ENCODE peak calls at places on chromosomes 13 and 19, in eight cellular contexts. W, R, Y, F, E, N, X and Q are unnamed samples.

GRCh38 chr13:21075303-21076264 is 14.2 kb upstream of the LATS2 start:
- ATAC-seq in W (no peak), R (peak), Y (no peak), F (peak), E (peak), N (peak), X (no peak), Q (peak)

GRCh38 chr19:10538204-10538603 is 5.5 kb upstream of the ATG4D start:
- ATAC-seq in W (no peak), R (no peak), Y (no peak), F (no peak), E (peak), N (no peak), X (no peak), Q (no peak)

GRCh38 chr19:3441986-3442329 is 38.4 kb downstream of the SMIM24 start:
- ATAC-seq in W (no peak), R (no peak), Y (no peak), F (no peak), E (no peak), N (no peak), X (no peak), Q (no peak)

GRCh38 chr13:46698015-46698414 is 98.9 kb downstream of the ESD start:
- ATAC-seq in W (no peak), R (no peak), Y (no peak), F (no peak), E (no peak), N (no peak), X (no peak), Q (peak)

GRCh38 chr13:28401303-28402056 is 93.4 kb downstream of the FLT1 start:
- ATAC-seq in W (peak), R (no peak), Y (no peak), F (peak), E (peak), N (no peak), X (no peak), Q (no peak)

GRCh38 chr19:41912899-41913475 is 15.3 kb downstream of the ERFL start:
- ATAC-seq in W (peak), R (peak), Y (peak), F (peak), E (peak), N (peak), X (peak), Q (no peak)

GRCh38 chr13:41179593-41180250 is 14.6 kb downstream of the KBTBD7 start:
- ATAC-seq in W (peak), R (no peak), Y (no peak), F (no peak), E (no peak), N (no peak), X (no peak), Q (no peak)

GRCh38 chr13:52868190-52868589 is 19.8 kb upstream of the PCDH8 start:
- ATAC-seq in W (no peak), R (no peak), Y (no peak), F (no peak), E (peak), N (no peak), X (no peak), Q (no peak)

GRCh38 chr19:6803036-6803404 is 30.5 kb downstream of the VAV1 start:
- ATAC-seq in W (no peak), R (no peak), Y (no peak), F (no peak), E (peak), N (no peak), X (no peak), Q (no peak)

GRCh38 chr19:31956771-31957170 is 388.6 kb upstream of the ZNF507 start:
- ATAC-seq in W (no peak), R (no peak), Y (no peak), F (no peak), E (no peak), N (no peak), X (no peak), Q (no peak)

GRCh38 chr13:21466527-21466926 is 7.4 kb upstream of the ZDHHC20 start:
- ATAC-seq in W (no peak), R (no peak), Y (no peak), F (no peak), E (no peak), N (peak), X (peak), Q (no peak)

GRCh38 chr19:45051929-45052579 is 13.2 kb downstream of the CLASRP start:
- ATAC-seq in W (no peak), R (no peak), Y (no peak), F (peak), E (peak), N (no peak), X (no peak), Q (no peak)

GRCh38 chr19:2798158-2798685 is 12.9 kb downstream of the THOP1 start:
- ATAC-seq in W (no peak), R (no peak), Y (no peak), F (no peak), E (no peak), N (no peak), X (no peak), Q (no peak)

GRCh38 chr13:107421028-107421427 is 794.3 kb downstream of the LIG4 start:
- ATAC-seq in W (no peak), R (no peak), Y (no peak), F (no peak), E (no peak), N (no peak), X (no peak), Q (no peak)

GRCh38 chr13:73499685-73500084 is 440.9 kb downstream of the KLF5 start:
- ATAC-seq in W (no peak), R (no peak), Y (no peak), F (no peak), E (no peak), N (no peak), X (no peak), Q (no peak)

GRCh38 chr19:38647368-38647965 is at the start of gene ACTN4:
- ATAC-seq in W (peak), R (peak), Y (peak), F (peak), E (peak), N (peak), X (peak), Q (peak)

GRCh38 chr19:6979341-6979740 is 41.9 kb downstream of the MBD3L2B start:
- ATAC-seq in W (no peak), R (no peak), Y (no peak), F (no peak), E (no peak), N (no peak), X (no peak), Q (no peak)

GRCh38 chr13:98203641-98204326 is 26.7 kb upstream of the RNF113B start:
- ATAC-seq in W (no peak), R (no peak), Y (no peak), F (no peak), E (no peak), N (no peak), X (no peak), Q (no peak)

GRCh38 chr13:50366488-50367174 is 351.4 kb downstream of the KCNRG start:
- ATAC-seq in W (no peak), R (no peak), Y (no peak), F (no peak), E (peak), N (no peak), X (no peak), Q (no peak)

GRCh38 chr19:42252365-42253244 is 2.3 kb downstream of the ERF start:
- ATAC-seq in W (peak), R (no peak), Y (no peak), F (no peak), E (no peak), N (no peak), X (no peak), Q (no peak)

GRCh38 chr19:2754659-2755447 is 15.0 kb upstream of the SLC39A3 start:
- ATAC-seq in W (no peak), R (no peak), Y (no peak), F (no peak), E (no peak), N (no peak), X (no peak), Q (no peak)

GRCh38 chr13:23558675-23559536 is 11.3 kb upstream of the TNFRSF19 start:
- ATAC-seq in W (peak), R (peak), Y (peak), F (peak), E (peak), N (no peak), X (peak), Q (peak)

GRCh38 chr13:110815471-110816204 is 99.2 kb downstream of the ANKRD10 start:
- ATAC-seq in W (no peak), R (no peak), Y (no peak), F (no peak), E (peak), N (no peak), X (no peak), Q (no peak)

GRCh38 chr13:46595136-46595917 is 42.4 kb downstream of the LRCH1 start:
- ATAC-seq in W (no peak), R (no peak), Y (no peak), F (no peak), E (peak), N (peak), X (no peak), Q (peak)

GRCh38 chr19:57099199-57099661 is 20.6 kb upstream of the USP29 start:
- ATAC-seq in W (peak), R (peak), Y (peak), F (peak), E (peak), N (peak), X (peak), Q (peak)

DNA sequence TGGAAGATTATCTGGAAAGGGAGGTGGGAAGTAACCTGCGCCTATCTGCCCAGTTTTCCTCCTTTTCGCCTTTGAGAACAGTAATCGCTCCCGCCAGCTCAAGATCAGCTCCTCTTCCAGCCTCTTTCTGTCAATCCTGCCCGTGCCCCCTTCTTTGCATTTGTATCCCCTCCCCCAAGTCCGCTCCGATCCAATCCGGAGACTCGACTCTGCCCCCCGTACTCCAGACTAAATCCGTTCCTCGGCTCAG is 327 bp upstream of the RAB4B start:
- ATAC-seq in W (no peak), R (no peak), Y (no peak), F (no peak), E (no peak), N (peak), X (no peak), Q (no peak)
- TF ChIP-seq POLR2AphosphoS5 in W (no peak), R (peak), Y (peak), F (no peak), E (peak), N (peak), X (no peak), Q (no peak)

GRCh38 chr19:13256918-13257317 is 106.7 kb downstream of the IER2 start:
- ATAC-seq in W (no peak), R (no peak), Y (no peak), F (no peak), E (no peak), N (no peak), X (no peak), Q (no peak)

GRCh38 chr19:13262450-13262849 is 112.2 kb downstream of the IER2 start:
- ATAC-seq in W (peak), R (peak), Y (peak), F (peak), E (peak), N (peak), X (no peak), Q (peak)

GRCh38 chr19:13255719-13256059 is 105.5 kb downstream of the IER2 start:
- ATAC-seq in W (no peak), R (no peak), Y (no peak), F (no peak), E (no peak), N (no peak), X (no peak), Q (no peak)

GRCh38 chr19:13255041-13255718 is 105.0 kb downstream of the IER2 start:
- ATAC-seq in W (no peak), R (no peak), Y (no peak), F (no peak), E (no peak), N (no peak), X (peak), Q (no peak)

DNA sequence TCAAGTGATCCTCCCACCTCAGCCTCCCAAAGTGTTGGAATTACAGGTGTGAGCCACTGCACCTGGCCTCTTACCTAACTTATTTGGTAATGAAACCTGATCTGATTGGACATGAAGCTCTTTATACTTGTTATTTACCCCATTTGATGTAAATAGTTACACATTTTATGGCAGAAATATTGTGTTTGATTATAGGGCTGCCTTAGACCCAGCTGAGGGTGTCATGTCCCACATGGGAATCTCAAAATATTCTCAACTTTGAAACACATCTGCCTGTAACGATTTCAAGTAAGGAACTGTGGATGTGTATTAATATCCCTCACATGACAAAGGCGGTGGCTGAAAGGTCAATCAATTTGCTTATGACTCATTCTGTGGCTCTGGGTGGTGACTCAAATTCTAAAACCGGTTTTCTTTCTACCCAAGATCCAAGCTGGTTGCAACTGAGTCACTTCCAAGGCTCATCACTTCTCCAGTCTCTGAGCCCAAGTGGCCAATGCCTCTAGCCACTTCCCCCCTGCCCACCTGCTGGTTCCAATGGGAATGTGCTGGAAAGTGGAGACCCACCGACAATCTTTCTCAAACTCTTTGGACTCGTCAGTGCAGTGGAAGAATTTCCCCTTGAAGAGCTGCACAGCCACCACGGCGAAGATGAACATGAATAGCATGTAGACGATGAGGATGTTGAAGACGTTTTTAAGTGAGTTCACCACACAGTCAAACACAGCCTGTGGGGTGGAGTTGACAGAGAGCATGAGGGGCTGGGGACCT is 110.9 kb downstream of the IER2 start:
- ATAC-seq in W (no peak), R (peak), Y (peak), F (peak), E (peak), N (no peak), X (no peak), Q (no peak)
- H3K27ac ChIP-seq in W (no peak), R (no peak), Y (peak), F (no peak), E (peak), N (no peak), X (no peak), Q (no peak)

GRCh38 chr19:29372921-29373797 is 152.6 kb upstream of the VSTM2B start:
- ATAC-seq in W (no peak), R (no peak), Y (no peak), F (no peak), E (no peak), N (no peak), X (no peak), Q (no peak)

GRCh38 chr19:29371766-29372415 is 153.9 kb upstream of the VSTM2B start:
- ATAC-seq in W (no peak), R (no peak), Y (no peak), F (peak), E (no peak), N (no peak), X (no peak), Q (no peak)

GRCh38 chr19:29370276-29370675 is 155.5 kb upstream of the VSTM2B start:
- ATAC-seq in W (no peak), R (no peak), Y (no peak), F (no peak), E (no peak), N (no peak), X (no peak), Q (no peak)

GRCh38 chr19:29375429-29376093 is 150.2 kb upstream of the VSTM2B start:
- ATAC-seq in W (no peak), R (no peak), Y (no peak), F (no peak), E (no peak), N (no peak), X (no peak), Q (no peak)

DNA sequence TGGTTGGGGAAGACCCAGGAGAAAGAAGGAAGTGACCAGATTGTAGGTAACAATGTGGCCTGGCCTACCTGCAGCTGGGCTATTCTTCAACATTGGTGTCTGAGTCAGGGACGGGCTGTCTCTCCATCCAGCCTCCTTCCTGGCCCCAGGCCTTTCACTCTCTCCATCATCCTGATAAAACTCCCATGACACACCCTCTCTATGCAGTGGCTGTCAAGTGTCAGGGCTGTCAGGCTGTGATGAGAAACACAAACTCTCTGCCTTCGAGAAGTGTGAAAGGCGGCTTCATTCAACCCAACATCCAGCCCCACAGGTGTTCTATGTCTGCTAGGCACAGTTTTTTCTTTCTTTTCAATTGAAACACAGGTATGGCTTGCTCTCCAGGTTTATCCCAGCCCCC is 153.3 kb upstream of the VSTM2B start:
- ATAC-seq in W (no peak), R (no peak), Y (no peak), F (no peak), E (no peak), N (no peak), X (no peak), Q (no peak)
- TF ChIP-seq POLR2AphosphoS5 in W (no peak), R (no peak), Y (no peak), F (no peak), E (no peak), N (no peak), X (no peak), Q (no peak)

GRCh38 chr13:30827578-30827925 is 78.5 kb upstream of the MEDAG start:
- ATAC-seq in W (no peak), R (no peak), Y (no peak), F (no peak), E (no peak), N (peak), X (no peak), Q (no peak)

GRCh38 chr13:30829788-30830637 is 76.1 kb upstream of the MEDAG start:
- ATAC-seq in W (no peak), R (no peak), Y (peak), F (no peak), E (no peak), N (no peak), X (no peak), Q (no peak)

GRCh38 chr13:30829145-30829544 is 76.9 kb upstream of the MEDAG start:
- ATAC-seq in W (no peak), R (no peak), Y (peak), F (no peak), E (no peak), N (no peak), X (no peak), Q (no peak)

GRCh38 chr13:30824651-30825050 is 81.4 kb upstream of the MEDAG start:
- ATAC-seq in W (no peak), R (no peak), Y (no peak), F (no peak), E (no peak), N (no peak), X (no peak), Q (no peak)

GRCh38 chr13:30826911-30827577 is 79.0 kb upstream of the MEDAG start:
- ATAC-seq in W (no peak), R (no peak), Y (no peak), F (no peak), E (no peak), N (peak), X (no peak), Q (no peak)
- H3K27ac ChIP-seq in W (no peak), R (peak), Y (no peak), F (no peak), E (no peak), N (no peak), X (no peak), Q (no peak)

GRCh38 chr19:19650331-19650730 is 6.9 kb upstream of the GMIP start:
- ATAC-seq in W (no peak), R (no peak), Y (no peak), F (no peak), E (no peak), N (no peak), X (no peak), Q (no peak)
- TF ChIP-seq POLR2AphosphoS5 in W (no peak), R (no peak), Y (no peak), F (no peak), E (no peak), N (no peak), X (no peak), Q (no peak)